ENCODE peak calls at places on chromosome 14, in ten cellular contexts. One of them, this sample, is unnamed.

GRCh38 chr14:61503167-61503801 is 181.9 kb downstream of the PRKCH start:
- DNase-seq in CD4-positive, CD25-positive, alpha-beta regulatory T cell: no peak
- DNase-seq in aorta: no peak
- DNase-seq in cerebellar cortex: no peak
- DNase-seq in GM19239: no peak
- DNase-seq in stimulated activated CD4-positive, alpha-beta T cell treated with anti-CD3 and anti-CD28 coated beads, Interleukin-12 subunit alpha, Interleukin-12 subunit beta, amount 100 ng/mL, for 4 hours: no peak
- DNase-seq in HTR-8/SVneo: no peak
- DNase-seq in NCI-H526: peak
- DNase-seq in activated naive CD4-positive, alpha-beta T cell treated with anti-CD3 and anti-CD28 coated beads, Interleukin-2, amount 10 ng/mL, durations not matched to agents 7 days and 5 days: peak
- DNase-seq in HL-60: no peak
- DNase-seq in this sample: peak

GRCh38 chr14:101927859-101928258 is 36.5 kb upstream of the DYNC1H1 start:
- DNase-seq in CD4-positive, CD25-positive, alpha-beta regulatory T cell: no peak
- DNase-seq in aorta: peak
- DNase-seq in cerebellar cortex: no peak
- DNase-seq in GM19239: no peak
- DNase-seq in stimulated activated CD4-positive, alpha-beta T cell treated with anti-CD3 and anti-CD28 coated beads, Interleukin-12 subunit alpha, Interleukin-12 subunit beta, amount 100 ng/mL, for 4 hours: no peak
- DNase-seq in HTR-8/SVneo: no peak
- DNase-seq in NCI-H526: no peak
- DNase-seq in activated naive CD4-positive, alpha-beta T cell treated with anti-CD3 and anti-CD28 coated beads, Interleukin-2, amount 10 ng/mL, durations not matched to agents 7 days and 5 days: no peak
- DNase-seq in HL-60: peak
- DNase-seq in this sample: no peak

GRCh38 chr14:64708148-64709004 is 4.2 kb downstream of the PLEKHG3 start:
- DNase-seq in CD4-positive, CD25-positive, alpha-beta regulatory T cell: no peak
- DNase-seq in aorta: peak
- DNase-seq in cerebellar cortex: no peak
- DNase-seq in GM19239: no peak
- DNase-seq in stimulated activated CD4-positive, alpha-beta T cell treated with anti-CD3 and anti-CD28 coated beads, Interleukin-12 subunit alpha, Interleukin-12 subunit beta, amount 100 ng/mL, for 4 hours: no peak
- DNase-seq in HTR-8/SVneo: peak
- DNase-seq in NCI-H526: peak
- DNase-seq in activated naive CD4-positive, alpha-beta T cell treated with anti-CD3 and anti-CD28 coated beads, Interleukin-2, amount 10 ng/mL, durations not matched to agents 7 days and 5 days: peak
- DNase-seq in HL-60: peak
- DNase-seq in this sample: peak

GRCh38 chr14:95480109-95480886 is 36.2 kb downstream of the SYNE3 start:
- DNase-seq in CD4-positive, CD25-positive, alpha-beta regulatory T cell: peak
- DNase-seq in aorta: peak
- DNase-seq in cerebellar cortex: no peak
- DNase-seq in GM19239: no peak
- DNase-seq in stimulated activated CD4-positive, alpha-beta T cell treated with anti-CD3 and anti-CD28 coated beads, Interleukin-12 subunit alpha, Interleukin-12 subunit beta, amount 100 ng/mL, for 4 hours: peak
- DNase-seq in HTR-8/SVneo: no peak
- DNase-seq in NCI-H526: no peak
- DNase-seq in activated naive CD4-positive, alpha-beta T cell treated with anti-CD3 and anti-CD28 coated beads, Interleukin-2, amount 10 ng/mL, durations not matched to agents 7 days and 5 days: no peak
- DNase-seq in HL-60: no peak
- DNase-seq in this sample: peak

GRCh38 chr14:102775855-102776760 is 1.1 kb upstream of the TRAF3 start:
- DNase-seq in CD4-positive, CD25-positive, alpha-beta regulatory T cell: no peak
- DNase-seq in aorta: no peak
- DNase-seq in cerebellar cortex: peak
- DNase-seq in GM19239: no peak
- DNase-seq in stimulated activated CD4-positive, alpha-beta T cell treated with anti-CD3 and anti-CD28 coated beads, Interleukin-12 subunit alpha, Interleukin-12 subunit beta, amount 100 ng/mL, for 4 hours: peak
- DNase-seq in HTR-8/SVneo: no peak
- DNase-seq in NCI-H526: no peak
- DNase-seq in activated naive CD4-positive, alpha-beta T cell treated with anti-CD3 and anti-CD28 coated beads, Interleukin-2, amount 10 ng/mL, durations not matched to agents 7 days and 5 days: peak
- DNase-seq in HL-60: no peak
- DNase-seq in this sample: no peak

GRCh38 chr14:20557212-20557542 is 3.7 kb downstream of the RNASE9 start:
- DNase-seq in CD4-positive, CD25-positive, alpha-beta regulatory T cell: no peak
- DNase-seq in aorta: no peak
- DNase-seq in cerebellar cortex: no peak
- DNase-seq in GM19239: no peak
- DNase-seq in stimulated activated CD4-positive, alpha-beta T cell treated with anti-CD3 and anti-CD28 coated beads, Interleukin-12 subunit alpha, Interleukin-12 subunit beta, amount 100 ng/mL, for 4 hours: no peak
- DNase-seq in HTR-8/SVneo: no peak
- DNase-seq in NCI-H526: no peak
- DNase-seq in activated naive CD4-positive, alpha-beta T cell treated with anti-CD3 and anti-CD28 coated beads, Interleukin-2, amount 10 ng/mL, durations not matched to agents 7 days and 5 days: no peak
- DNase-seq in HL-60: no peak
- DNase-seq in this sample: no peak

GRCh38 chr14:33556382-33557121 is 394.3 kb downstream of the EGLN3 start:
- DNase-seq in CD4-positive, CD25-positive, alpha-beta regulatory T cell: no peak
- DNase-seq in aorta: no peak
- DNase-seq in cerebellar cortex: no peak
- DNase-seq in GM19239: no peak
- DNase-seq in stimulated activated CD4-positive, alpha-beta T cell treated with anti-CD3 and anti-CD28 coated beads, Interleukin-12 subunit alpha, Interleukin-12 subunit beta, amount 100 ng/mL, for 4 hours: no peak
- DNase-seq in HTR-8/SVneo: peak
- DNase-seq in NCI-H526: no peak
- DNase-seq in activated naive CD4-positive, alpha-beta T cell treated with anti-CD3 and anti-CD28 coated beads, Interleukin-2, amount 10 ng/mL, durations not matched to agents 7 days and 5 days: no peak
- DNase-seq in HL-60: no peak
- DNase-seq in this sample: no peak

GRCh38 chr14:69405762-69406161 is 7.3 kb downstream of the SLC39A9 start:
- DNase-seq in CD4-positive, CD25-positive, alpha-beta regulatory T cell: no peak
- DNase-seq in aorta: no peak
- DNase-seq in cerebellar cortex: no peak
- DNase-seq in GM19239: no peak
- DNase-seq in stimulated activated CD4-positive, alpha-beta T cell treated with anti-CD3 and anti-CD28 coated beads, Interleukin-12 subunit alpha, Interleukin-12 subunit beta, amount 100 ng/mL, for 4 hours: no peak
- DNase-seq in HTR-8/SVneo: no peak
- DNase-seq in NCI-H526: no peak
- DNase-seq in activated naive CD4-positive, alpha-beta T cell treated with anti-CD3 and anti-CD28 coated beads, Interleukin-2, amount 10 ng/mL, durations not matched to agents 7 days and 5 days: no peak
- DNase-seq in HL-60: no peak
- DNase-seq in this sample: no peak

GRCh38 chr14:104350463-104351185 is 212.2 kb downstream of the KIF26A start:
- DNase-seq in CD4-positive, CD25-positive, alpha-beta regulatory T cell: no peak
- DNase-seq in aorta: no peak
- DNase-seq in cerebellar cortex: peak
- DNase-seq in GM19239: no peak
- DNase-seq in stimulated activated CD4-positive, alpha-beta T cell treated with anti-CD3 and anti-CD28 coated beads, Interleukin-12 subunit alpha, Interleukin-12 subunit beta, amount 100 ng/mL, for 4 hours: no peak
- DNase-seq in HTR-8/SVneo: no peak
- DNase-seq in NCI-H526: no peak
- DNase-seq in activated naive CD4-positive, alpha-beta T cell treated with anti-CD3 and anti-CD28 coated beads, Interleukin-2, amount 10 ng/mL, durations not matched to agents 7 days and 5 days: no peak
- DNase-seq in HL-60: no peak
- DNase-seq in this sample: no peak

GRCh38 chr14:64891839-64892375 is 12.2 kb upstream of the SPTB start:
- DNase-seq in CD4-positive, CD25-positive, alpha-beta regulatory T cell: peak
- DNase-seq in aorta: no peak
- DNase-seq in cerebellar cortex: peak
- DNase-seq in GM19239: no peak
- DNase-seq in stimulated activated CD4-positive, alpha-beta T cell treated with anti-CD3 and anti-CD28 coated beads, Interleukin-12 subunit alpha, Interleukin-12 subunit beta, amount 100 ng/mL, for 4 hours: no peak
- DNase-seq in HTR-8/SVneo: peak
- DNase-seq in NCI-H526: peak
- DNase-seq in activated naive CD4-positive, alpha-beta T cell treated with anti-CD3 and anti-CD28 coated beads, Interleukin-2, amount 10 ng/mL, durations not matched to agents 7 days and 5 days: peak
- DNase-seq in HL-60: peak
- DNase-seq in this sample: no peak

GRCh38 chr14:60090864-60091519 is 731 bp upstream of the PCNX4 start:
- DNase-seq in CD4-positive, CD25-positive, alpha-beta regulatory T cell: peak
- DNase-seq in aorta: no peak
- DNase-seq in cerebellar cortex: peak
- DNase-seq in GM19239: no peak
- DNase-seq in stimulated activated CD4-positive, alpha-beta T cell treated with anti-CD3 and anti-CD28 coated beads, Interleukin-12 subunit alpha, Interleukin-12 subunit beta, amount 100 ng/mL, for 4 hours: no peak
- DNase-seq in HTR-8/SVneo: peak
- DNase-seq in NCI-H526: peak
- DNase-seq in activated naive CD4-positive, alpha-beta T cell treated with anti-CD3 and anti-CD28 coated beads, Interleukin-2, amount 10 ng/mL, durations not matched to agents 7 days and 5 days: peak
- DNase-seq in HL-60: peak
- DNase-seq in this sample: peak

GRCh38 chr14:76780875-76781647 is 19.8 kb downstream of the VASH1 start:
- DNase-seq in CD4-positive, CD25-positive, alpha-beta regulatory T cell: no peak
- DNase-seq in aorta: peak
- DNase-seq in cerebellar cortex: peak
- DNase-seq in GM19239: no peak
- DNase-seq in stimulated activated CD4-positive, alpha-beta T cell treated with anti-CD3 and anti-CD28 coated beads, Interleukin-12 subunit alpha, Interleukin-12 subunit beta, amount 100 ng/mL, for 4 hours: no peak
- DNase-seq in HTR-8/SVneo: no peak
- DNase-seq in NCI-H526: no peak
- DNase-seq in activated naive CD4-positive, alpha-beta T cell treated with anti-CD3 and anti-CD28 coated beads, Interleukin-2, amount 10 ng/mL, durations not matched to agents 7 days and 5 days: no peak
- DNase-seq in HL-60: no peak
- DNase-seq in this sample: no peak

GRCh38 chr14:93045965-93046695 is 69.6 kb downstream of the ITPK1 start:
- DNase-seq in CD4-positive, CD25-positive, alpha-beta regulatory T cell: no peak
- DNase-seq in aorta: no peak
- DNase-seq in cerebellar cortex: no peak
- DNase-seq in GM19239: no peak
- DNase-seq in stimulated activated CD4-positive, alpha-beta T cell treated with anti-CD3 and anti-CD28 coated beads, Interleukin-12 subunit alpha, Interleukin-12 subunit beta, amount 100 ng/mL, for 4 hours: no peak
- DNase-seq in HTR-8/SVneo: no peak
- DNase-seq in NCI-H526: no peak
- DNase-seq in activated naive CD4-positive, alpha-beta T cell treated with anti-CD3 and anti-CD28 coated beads, Interleukin-2, amount 10 ng/mL, durations not matched to agents 7 days and 5 days: no peak
- DNase-seq in HL-60: no peak
- DNase-seq in this sample: no peak

GRCh38 chr14:66752109-66752508 is 244.2 kb downstream of the GPHN start:
- DNase-seq in CD4-positive, CD25-positive, alpha-beta regulatory T cell: no peak
- DNase-seq in aorta: no peak
- DNase-seq in cerebellar cortex: no peak
- DNase-seq in GM19239: no peak
- DNase-seq in stimulated activated CD4-positive, alpha-beta T cell treated with anti-CD3 and anti-CD28 coated beads, Interleukin-12 subunit alpha, Interleukin-12 subunit beta, amount 100 ng/mL, for 4 hours: no peak
- DNase-seq in HTR-8/SVneo: no peak
- DNase-seq in NCI-H526: no peak
- DNase-seq in activated naive CD4-positive, alpha-beta T cell treated with anti-CD3 and anti-CD28 coated beads, Interleukin-2, amount 10 ng/mL, durations not matched to agents 7 days and 5 days: no peak
- DNase-seq in HL-60: no peak
- DNase-seq in this sample: no peak

GRCh38 chr14:101225116-101225728 is 321.7 kb upstream of the RTL1 start:
- DNase-seq in CD4-positive, CD25-positive, alpha-beta regulatory T cell: no peak
- DNase-seq in aorta: no peak
- DNase-seq in cerebellar cortex: no peak
- DNase-seq in GM19239: no peak
- DNase-seq in stimulated activated CD4-positive, alpha-beta T cell treated with anti-CD3 and anti-CD28 coated beads, Interleukin-12 subunit alpha, Interleukin-12 subunit beta, amount 100 ng/mL, for 4 hours: no peak
- DNase-seq in HTR-8/SVneo: no peak
- DNase-seq in NCI-H526: no peak
- DNase-seq in activated naive CD4-positive, alpha-beta T cell treated with anti-CD3 and anti-CD28 coated beads, Interleukin-2, amount 10 ng/mL, durations not matched to agents 7 days and 5 days: no peak
- DNase-seq in HL-60: no peak
- DNase-seq in this sample: no peak

GRCh38 chr14:78254911-78255431 is 84.8 kb downstream of the NRXN3 start:
- DNase-seq in CD4-positive, CD25-positive, alpha-beta regulatory T cell: no peak
- DNase-seq in aorta: no peak
- DNase-seq in cerebellar cortex: no peak
- DNase-seq in GM19239: no peak
- DNase-seq in stimulated activated CD4-positive, alpha-beta T cell treated with anti-CD3 and anti-CD28 coated beads, Interleukin-12 subunit alpha, Interleukin-12 subunit beta, amount 100 ng/mL, for 4 hours: no peak
- DNase-seq in HTR-8/SVneo: peak
- DNase-seq in NCI-H526: no peak
- DNase-seq in activated naive CD4-positive, alpha-beta T cell treated with anti-CD3 and anti-CD28 coated beads, Interleukin-2, amount 10 ng/mL, durations not matched to agents 7 days and 5 days: no peak
- DNase-seq in HL-60: no peak
- DNase-seq in this sample: no peak

GRCh38 chr14:90534838-90535555 is 138.2 kb downstream of the CALM1 start:
- DNase-seq in CD4-positive, CD25-positive, alpha-beta regulatory T cell: no peak
- DNase-seq in aorta: no peak
- DNase-seq in cerebellar cortex: no peak
- DNase-seq in GM19239: no peak
- DNase-seq in stimulated activated CD4-positive, alpha-beta T cell treated with anti-CD3 and anti-CD28 coated beads, Interleukin-12 subunit alpha, Interleukin-12 subunit beta, amount 100 ng/mL, for 4 hours: no peak
- DNase-seq in HTR-8/SVneo: no peak
- DNase-seq in NCI-H526: no peak
- DNase-seq in activated naive CD4-positive, alpha-beta T cell treated with anti-CD3 and anti-CD28 coated beads, Interleukin-2, amount 10 ng/mL, durations not matched to agents 7 days and 5 days: no peak
- DNase-seq in HL-60: no peak
- DNase-seq in this sample: no peak

GRCh38 chr14:33120966-33121365 is 182.3 kb downstream of the NPAS3 start:
- DNase-seq in CD4-positive, CD25-positive, alpha-beta regulatory T cell: no peak
- DNase-seq in aorta: no peak
- DNase-seq in cerebellar cortex: no peak
- DNase-seq in GM19239: no peak
- DNase-seq in stimulated activated CD4-positive, alpha-beta T cell treated with anti-CD3 and anti-CD28 coated beads, Interleukin-12 subunit alpha, Interleukin-12 subunit beta, amount 100 ng/mL, for 4 hours: no peak
- DNase-seq in HTR-8/SVneo: no peak
- DNase-seq in NCI-H526: no peak
- DNase-seq in activated naive CD4-positive, alpha-beta T cell treated with anti-CD3 and anti-CD28 coated beads, Interleukin-2, amount 10 ng/mL, durations not matched to agents 7 days and 5 days: no peak
- DNase-seq in HL-60: no peak
- DNase-seq in this sample: no peak

GRCh38 chr14:54902143-54902520 is 494 bp downstream of the GCH1 start:
- DNase-seq in CD4-positive, CD25-positive, alpha-beta regulatory T cell: peak
- DNase-seq in aorta: peak
- DNase-seq in cerebellar cortex: peak
- DNase-seq in GM19239: no peak
- DNase-seq in stimulated activated CD4-positive, alpha-beta T cell treated with anti-CD3 and anti-CD28 coated beads, Interleukin-12 subunit alpha, Interleukin-12 subunit beta, amount 100 ng/mL, for 4 hours: peak
- DNase-seq in HTR-8/SVneo: peak
- DNase-seq in NCI-H526: peak
- DNase-seq in activated naive CD4-positive, alpha-beta T cell treated with anti-CD3 and anti-CD28 coated beads, Interleukin-2, amount 10 ng/mL, durations not matched to agents 7 days and 5 days: peak
- DNase-seq in HL-60: peak
- DNase-seq in this sample: peak

GRCh38 chr14:58955294-58955821 is 233.1 kb upstream of the DAAM1 start:
- DNase-seq in CD4-positive, CD25-positive, alpha-beta regulatory T cell: no peak
- DNase-seq in aorta: no peak
- DNase-seq in cerebellar cortex: peak
- DNase-seq in GM19239: no peak
- DNase-seq in stimulated activated CD4-positive, alpha-beta T cell treated with anti-CD3 and anti-CD28 coated beads, Interleukin-12 subunit alpha, Interleukin-12 subunit beta, amount 100 ng/mL, for 4 hours: no peak
- DNase-seq in HTR-8/SVneo: no peak
- DNase-seq in NCI-H526: no peak
- DNase-seq in activated naive CD4-positive, alpha-beta T cell treated with anti-CD3 and anti-CD28 coated beads, Interleukin-2, amount 10 ng/mL, durations not matched to agents 7 days and 5 days: no peak
- DNase-seq in HL-60: no peak
- DNase-seq in this sample: no peak

GRCh38 chr14:95235351-95235750 is 78.0 kb upstream of the DICER1 start:
- DNase-seq in CD4-positive, CD25-positive, alpha-beta regulatory T cell: no peak
- DNase-seq in aorta: no peak
- DNase-seq in cerebellar cortex: no peak
- DNase-seq in GM19239: no peak
- DNase-seq in stimulated activated CD4-positive, alpha-beta T cell treated with anti-CD3 and anti-CD28 coated beads, Interleukin-12 subunit alpha, Interleukin-12 subunit beta, amount 100 ng/mL, for 4 hours: no peak
- DNase-seq in HTR-8/SVneo: no peak
- DNase-seq in NCI-H526: no peak
- DNase-seq in activated naive CD4-positive, alpha-beta T cell treated with anti-CD3 and anti-CD28 coated beads, Interleukin-2, amount 10 ng/mL, durations not matched to agents 7 days and 5 days: no peak
- DNase-seq in HL-60: no peak
- DNase-seq in this sample: no peak

GRCh38 chr14:27528328-27528727 is 930.5 kb upstream of the NOVA1 start:
- DNase-seq in CD4-positive, CD25-positive, alpha-beta regulatory T cell: no peak
- DNase-seq in aorta: no peak
- DNase-seq in cerebellar cortex: peak
- DNase-seq in GM19239: no peak
- DNase-seq in stimulated activated CD4-positive, alpha-beta T cell treated with anti-CD3 and anti-CD28 coated beads, Interleukin-12 subunit alpha, Interleukin-12 subunit beta, amount 100 ng/mL, for 4 hours: no peak
- DNase-seq in HTR-8/SVneo: peak
- DNase-seq in NCI-H526: peak
- DNase-seq in activated naive CD4-positive, alpha-beta T cell treated with anti-CD3 and anti-CD28 coated beads, Interleukin-2, amount 10 ng/mL, durations not matched to agents 7 days and 5 days: no peak
- DNase-seq in HL-60: no peak
- DNase-seq in this sample: no peak

GRCh38 chr14:105527381-105528196 is 1.2 kb downstream of the TMEM121 start:
- DNase-seq in CD4-positive, CD25-positive, alpha-beta regulatory T cell: no peak
- DNase-seq in aorta: no peak
- DNase-seq in cerebellar cortex: no peak
- DNase-seq in GM19239: no peak
- DNase-seq in stimulated activated CD4-positive, alpha-beta T cell treated with anti-CD3 and anti-CD28 coated beads, Interleukin-12 subunit alpha, Interleukin-12 subunit beta, amount 100 ng/mL, for 4 hours: no peak
- DNase-seq in HTR-8/SVneo: no peak
- DNase-seq in NCI-H526: no peak
- DNase-seq in activated naive CD4-positive, alpha-beta T cell treated with anti-CD3 and anti-CD28 coated beads, Interleukin-2, amount 10 ng/mL, durations not matched to agents 7 days and 5 days: no peak
- DNase-seq in HL-60: no peak
- DNase-seq in this sample: no peak

GRCh38 chr14:75418779-75419768 is 8.7 kb upstream of the JDP2 start:
- DNase-seq in CD4-positive, CD25-positive, alpha-beta regulatory T cell: no peak
- DNase-seq in aorta: no peak
- DNase-seq in cerebellar cortex: no peak
- DNase-seq in GM19239: peak
- DNase-seq in stimulated activated CD4-positive, alpha-beta T cell treated with anti-CD3 and anti-CD28 coated beads, Interleukin-12 subunit alpha, Interleukin-12 subunit beta, amount 100 ng/mL, for 4 hours: peak
- DNase-seq in HTR-8/SVneo: no peak
- DNase-seq in NCI-H526: no peak
- DNase-seq in activated naive CD4-positive, alpha-beta T cell treated with anti-CD3 and anti-CD28 coated beads, Interleukin-2, amount 10 ng/mL, durations not matched to agents 7 days and 5 days: peak
- DNase-seq in HL-60: peak
- DNase-seq in this sample: no peak

GRCh38 chr14:70897475-70897874 is 9.8 kb upstream of the PCNX1 start:
- DNase-seq in CD4-positive, CD25-positive, alpha-beta regulatory T cell: no peak
- DNase-seq in aorta: no peak
- DNase-seq in cerebellar cortex: no peak
- DNase-seq in GM19239: no peak
- DNase-seq in stimulated activated CD4-positive, alpha-beta T cell treated with anti-CD3 and anti-CD28 coated beads, Interleukin-12 subunit alpha, Interleukin-12 subunit beta, amount 100 ng/mL, for 4 hours: no peak
- DNase-seq in HTR-8/SVneo: no peak
- DNase-seq in NCI-H526: no peak
- DNase-seq in activated naive CD4-positive, alpha-beta T cell treated with anti-CD3 and anti-CD28 coated beads, Interleukin-2, amount 10 ng/mL, durations not matched to agents 7 days and 5 days: no peak
- DNase-seq in HL-60: no peak
- DNase-seq in this sample: no peak

GRCh38 chr14:73784065-73784987 is 67.3 kb upstream of the PTGR2 start:
- DNase-seq in CD4-positive, CD25-positive, alpha-beta regulatory T cell: no peak
- DNase-seq in aorta: no peak
- DNase-seq in cerebellar cortex: no peak
- DNase-seq in GM19239: no peak
- DNase-seq in stimulated activated CD4-positive, alpha-beta T cell treated with anti-CD3 and anti-CD28 coated beads, Interleukin-12 subunit alpha, Interleukin-12 subunit beta, amount 100 ng/mL, for 4 hours: no peak
- DNase-seq in HTR-8/SVneo: no peak
- DNase-seq in NCI-H526: no peak
- DNase-seq in activated naive CD4-positive, alpha-beta T cell treated with anti-CD3 and anti-CD28 coated beads, Interleukin-2, amount 10 ng/mL, durations not matched to agents 7 days and 5 days: peak
- DNase-seq in HL-60: peak
- DNase-seq in this sample: no peak

GRCh38 chr14:72763892-72764291 is 130.0 kb downstream of the DPF3 start:
- DNase-seq in CD4-positive, CD25-positive, alpha-beta regulatory T cell: no peak
- DNase-seq in aorta: no peak
- DNase-seq in cerebellar cortex: no peak
- DNase-seq in GM19239: no peak
- DNase-seq in stimulated activated CD4-positive, alpha-beta T cell treated with anti-CD3 and anti-CD28 coated beads, Interleukin-12 subunit alpha, Interleukin-12 subunit beta, amount 100 ng/mL, for 4 hours: no peak
- DNase-seq in HTR-8/SVneo: no peak
- DNase-seq in NCI-H526: no peak
- DNase-seq in activated naive CD4-positive, alpha-beta T cell treated with anti-CD3 and anti-CD28 coated beads, Interleukin-2, amount 10 ng/mL, durations not matched to agents 7 days and 5 days: no peak
- DNase-seq in HL-60: no peak
- DNase-seq in this sample: no peak